ENCODE peak calls at places on chromosomes 5 and 9, in eight cellular contexts. One of them, this sample, is unnamed.

GRCh38 chr5:139182528-139183296 is 15.5 kb downstream of the SIL1 start:
- DNase-seq in adipocyte: no peak
- DNase-seq in KG1: no peak
- DNase-seq in nephron progenitor cell: no peak
- DNase-seq in stimulated activated naive B cell treated with anti-CD40 and anti-IgM and Interleukin-4, amounts not matched to agents 10 μg/mL and 1 μg/mL and 100 μg/mL, for 72 hours: peak
- DNase-seq in RWPE1: no peak
- DNase-seq in H7: no peak
- DNase-seq in naive B cell: no peak
- DNase-seq in this sample: no peak

GRCh38 chr5:141848771-141849370 is 29.3 kb downstream of the PCDH1 start:
- DNase-seq in nephron progenitor cell: no peak
- DNase-seq in stimulated activated naive B cell treated with anti-CD40 and anti-IgM and Interleukin-4, amounts not matched to agents 10 μg/mL and 1 μg/mL and 100 μg/mL, for 72 hours: no peak
- DNase-seq in naive B cell: no peak
- DNase-seq in KG1: no peak
- DNase-seq in RWPE1: peak
- DNase-seq in H7: peak
- DNase-seq in adipocyte: peak
- DNase-seq in this sample: peak

GRCh38 chr9:130254753-130255637 is 10.6 kb upstream of the HMCN2 start:
- DNase-seq in RWPE1: no peak
- DNase-seq in KG1: no peak
- DNase-seq in H7: no peak
- DNase-seq in stimulated activated naive B cell treated with anti-CD40 and anti-IgM and Interleukin-4, amounts not matched to agents 10 μg/mL and 1 μg/mL and 100 μg/mL, for 72 hours: no peak
- DNase-seq in naive B cell: no peak
- DNase-seq in adipocyte: no peak
- DNase-seq in nephron progenitor cell: no peak
- DNase-seq in this sample: no peak

GRCh38 chr9:83959061-83959460 is 21.0 kb downstream of the HNRNPK start:
- DNase-seq in KG1: no peak
- DNase-seq in stimulated activated naive B cell treated with anti-CD40 and anti-IgM and Interleukin-4, amounts not matched to agents 10 μg/mL and 1 μg/mL and 100 μg/mL, for 72 hours: no peak
- DNase-seq in RWPE1: no peak
- DNase-seq in adipocyte: peak
- DNase-seq in nephron progenitor cell: peak
- DNase-seq in naive B cell: no peak
- DNase-seq in H7: no peak
- DNase-seq in this sample: no peak

GRCh38 chr9:69253057-69253456 is 72.0 kb upstream of the ENTREP1 start:
- DNase-seq in H7: no peak
- DNase-seq in RWPE1: peak
- DNase-seq in stimulated activated naive B cell treated with anti-CD40 and anti-IgM and Interleukin-4, amounts not matched to agents 10 μg/mL and 1 μg/mL and 100 μg/mL, for 72 hours: no peak
- DNase-seq in adipocyte: peak
- DNase-seq in nephron progenitor cell: no peak
- DNase-seq in naive B cell: no peak
- DNase-seq in KG1: no peak
- DNase-seq in this sample: no peak

GRCh38 chr5:146137967-146138403 is 32.6 kb upstream of the PLAC8L1 start:
- DNase-seq in adipocyte: peak
- DNase-seq in KG1: no peak
- DNase-seq in naive B cell: no peak
- DNase-seq in H7: no peak
- DNase-seq in nephron progenitor cell: no peak
- DNase-seq in RWPE1: no peak
- DNase-seq in stimulated activated naive B cell treated with anti-CD40 and anti-IgM and Interleukin-4, amounts not matched to agents 10 μg/mL and 1 μg/mL and 100 μg/mL, for 72 hours: no peak
- DNase-seq in this sample: peak

GRCh38 chr9:68822596-68823165 is 117.6 kb downstream of the PIP5K1B start:
- DNase-seq in stimulated activated naive B cell treated with anti-CD40 and anti-IgM and Interleukin-4, amounts not matched to agents 10 μg/mL and 1 μg/mL and 100 μg/mL, for 72 hours: no peak
- DNase-seq in adipocyte: no peak
- DNase-seq in KG1: no peak
- DNase-seq in RWPE1: no peak
- DNase-seq in naive B cell: no peak
- DNase-seq in nephron progenitor cell: no peak
- DNase-seq in H7: no peak
- DNase-seq in this sample: no peak

GRCh38 chr9:93597871-93598646 is 21.7 kb downstream of the PHF2 start:
- DNase-seq in RWPE1: no peak
- DNase-seq in adipocyte: no peak
- DNase-seq in KG1: no peak
- DNase-seq in nephron progenitor cell: no peak
- DNase-seq in naive B cell: no peak
- DNase-seq in stimulated activated naive B cell treated with anti-CD40 and anti-IgM and Interleukin-4, amounts not matched to agents 10 μg/mL and 1 μg/mL and 100 μg/mL, for 72 hours: no peak
- DNase-seq in H7: peak
- DNase-seq in this sample: no peak

GRCh38 chr5:145946112-145946861 is 9.9 kb downstream of the SH3RF2 start:
- DNase-seq in KG1: no peak
- DNase-seq in nephron progenitor cell: no peak
- DNase-seq in adipocyte: peak
- DNase-seq in H7: no peak
- DNase-seq in naive B cell: no peak
- DNase-seq in stimulated activated naive B cell treated with anti-CD40 and anti-IgM and Interleukin-4, amounts not matched to agents 10 μg/mL and 1 μg/mL and 100 μg/mL, for 72 hours: no peak
- DNase-seq in RWPE1: peak
- DNase-seq in this sample: peak

GRCh38 chr5:139975306-139975705 is 67.8 kb downstream of the NRG2 start:
- DNase-seq in adipocyte: no peak
- DNase-seq in naive B cell: no peak
- DNase-seq in KG1: no peak
- DNase-seq in RWPE1: no peak
- DNase-seq in H7: peak
- DNase-seq in nephron progenitor cell: no peak
- DNase-seq in stimulated activated naive B cell treated with anti-CD40 and anti-IgM and Interleukin-4, amounts not matched to agents 10 μg/mL and 1 μg/mL and 100 μg/mL, for 72 hours: no peak
- DNase-seq in this sample: no peak

GRCh38 chr5:164355267-164355830 is 849.9 kb downstream of the MAT2B start:
- DNase-seq in RWPE1: no peak
- DNase-seq in nephron progenitor cell: no peak
- DNase-seq in stimulated activated naive B cell treated with anti-CD40 and anti-IgM and Interleukin-4, amounts not matched to agents 10 μg/mL and 1 μg/mL and 100 μg/mL, for 72 hours: no peak
- DNase-seq in adipocyte: no peak
- DNase-seq in H7: no peak
- DNase-seq in KG1: no peak
- DNase-seq in naive B cell: no peak
- DNase-seq in this sample: no peak

GRCh38 chr5:74251106-74252032 is 389.2 kb downstream of the ENC1 start:
- DNase-seq in stimulated activated naive B cell treated with anti-CD40 and anti-IgM and Interleukin-4, amounts not matched to agents 10 μg/mL and 1 μg/mL and 100 μg/mL, for 72 hours: no peak
- DNase-seq in adipocyte: peak
- DNase-seq in KG1: peak
- DNase-seq in nephron progenitor cell: peak
- DNase-seq in RWPE1: peak
- DNase-seq in H7: no peak
- DNase-seq in naive B cell: no peak
- DNase-seq in this sample: peak

GRCh38 chr9:93168581-93168980 is 15.4 kb upstream of the WNK2 start:
- DNase-seq in adipocyte: no peak
- DNase-seq in stimulated activated naive B cell treated with anti-CD40 and anti-IgM and Interleukin-4, amounts not matched to agents 10 μg/mL and 1 μg/mL and 100 μg/mL, for 72 hours: no peak
- DNase-seq in naive B cell: no peak
- DNase-seq in KG1: no peak
- DNase-seq in nephron progenitor cell: no peak
- DNase-seq in H7: no peak
- DNase-seq in RWPE1: no peak
- DNase-seq in this sample: no peak

GRCh38 chr9:12875216-12875615 is 100.4 kb downstream of the LURAP1L start:
- DNase-seq in naive B cell: no peak
- DNase-seq in stimulated activated naive B cell treated with anti-CD40 and anti-IgM and Interleukin-4, amounts not matched to agents 10 μg/mL and 1 μg/mL and 100 μg/mL, for 72 hours: no peak
- DNase-seq in nephron progenitor cell: no peak
- DNase-seq in KG1: no peak
- DNase-seq in adipocyte: no peak
- DNase-seq in H7: no peak
- DNase-seq in RWPE1: no peak
- DNase-seq in this sample: no peak

GRCh38 chr9:125564641-125565040 is 142.4 kb downstream of the MAPKAP1 start:
- DNase-seq in H7: no peak
- DNase-seq in stimulated activated naive B cell treated with anti-CD40 and anti-IgM and Interleukin-4, amounts not matched to agents 10 μg/mL and 1 μg/mL and 100 μg/mL, for 72 hours: no peak
- DNase-seq in naive B cell: no peak
- DNase-seq in nephron progenitor cell: no peak
- DNase-seq in KG1: no peak
- DNase-seq in adipocyte: no peak
- DNase-seq in RWPE1: no peak
- DNase-seq in this sample: no peak

GRCh38 chr5:176134529-176135223 is 103.5 kb upstream of the SIMC1 start:
- DNase-seq in H7: peak
- DNase-seq in naive B cell: no peak
- DNase-seq in RWPE1: no peak
- DNase-seq in KG1: no peak
- DNase-seq in adipocyte: no peak
- DNase-seq in nephron progenitor cell: no peak
- DNase-seq in stimulated activated naive B cell treated with anti-CD40 and anti-IgM and Interleukin-4, amounts not matched to agents 10 μg/mL and 1 μg/mL and 100 μg/mL, for 72 hours: no peak
- DNase-seq in this sample: no peak

GRCh38 chr9:99925542-99925941 is 19.1 kb downstream of the STX17 start:
- DNase-seq in RWPE1: no peak
- DNase-seq in stimulated activated naive B cell treated with anti-CD40 and anti-IgM and Interleukin-4, amounts not matched to agents 10 μg/mL and 1 μg/mL and 100 μg/mL, for 72 hours: no peak
- DNase-seq in nephron progenitor cell: no peak
- DNase-seq in H7: no peak
- DNase-seq in naive B cell: no peak
- DNase-seq in KG1: no peak
- DNase-seq in adipocyte: no peak
- DNase-seq in this sample: no peak

GRCh38 chr5:138068742-138069375 is 15.0 kb upstream of the WNT8A start:
- DNase-seq in adipocyte: peak
- DNase-seq in KG1: peak
- DNase-seq in stimulated activated naive B cell treated with anti-CD40 and anti-IgM and Interleukin-4, amounts not matched to agents 10 μg/mL and 1 μg/mL and 100 μg/mL, for 72 hours: peak
- DNase-seq in RWPE1: peak
- DNase-seq in naive B cell: peak
- DNase-seq in H7: peak
- DNase-seq in nephron progenitor cell: peak
- DNase-seq in this sample: peak

GRCh38 chr5:15249152-15249551 is 250.8 kb upstream of the FBXL7 start:
- DNase-seq in adipocyte: peak
- DNase-seq in stimulated activated naive B cell treated with anti-CD40 and anti-IgM and Interleukin-4, amounts not matched to agents 10 μg/mL and 1 μg/mL and 100 μg/mL, for 72 hours: no peak
- DNase-seq in RWPE1: peak
- DNase-seq in naive B cell: no peak
- DNase-seq in H7: no peak
- DNase-seq in KG1: no peak
- DNase-seq in nephron progenitor cell: no peak
- DNase-seq in this sample: peak

GRCh38 chr9:13896047-13896446 is 417.9 kb downstream of the NFIB start:
- DNase-seq in naive B cell: no peak
- DNase-seq in H7: no peak
- DNase-seq in KG1: no peak
- DNase-seq in adipocyte: no peak
- DNase-seq in nephron progenitor cell: no peak
- DNase-seq in RWPE1: no peak
- DNase-seq in stimulated activated naive B cell treated with anti-CD40 and anti-IgM and Interleukin-4, amounts not matched to agents 10 μg/mL and 1 μg/mL and 100 μg/mL, for 72 hours: no peak
- DNase-seq in this sample: no peak

GRCh38 chr9:23522952-23523351 is 303.1 kb downstream of the ELAVL2 start:
- DNase-seq in stimulated activated naive B cell treated with anti-CD40 and anti-IgM and Interleukin-4, amounts not matched to agents 10 μg/mL and 1 μg/mL and 100 μg/mL, for 72 hours: no peak
- DNase-seq in naive B cell: no peak
- DNase-seq in RWPE1: no peak
- DNase-seq in KG1: no peak
- DNase-seq in nephron progenitor cell: no peak
- DNase-seq in H7: no peak
- DNase-seq in adipocyte: no peak
- DNase-seq in this sample: no peak